ENCODE peak calls at places on chromosome 7, in six cellular contexts. Y, U, J, I, C and Z are unnamed samples. For H3K36me3, the result is how much of the 10 kb centered on the place peaks cover.

GRCh38 chr7:70640266-70640833 is 491.6 kb upstream of the GALNT17 start:
- DNase-seq in Y (no peak), U (no peak), J (no peak), I (no peak), C (no peak), Z (no peak)

GRCh38 chr7:85000973-85001372 is 185.9 kb downstream of the SEMA3D start:
- DNase-seq in Y (no peak), U (no peak), J (no peak), I (no peak), C (no peak), Z (no peak)

GRCh38 chr7:105613611-105614330 is 32.5 kb upstream of the EFCAB10 start:
- DNase-seq in Y (no peak), U (no peak), J (no peak), I (no peak), C (no peak), Z (no peak)

GRCh38 chr7:28280516-28280915 is 99.9 kb upstream of the JAZF1 start:
- DNase-seq in Y (no peak), U (no peak), J (no peak), I (no peak), C (no peak), Z (no peak)

GRCh38 chr7:13980474-13980873 is 9.0 kb downstream of the ETV1 start:
- DNase-seq in Y (no peak), U (no peak), J (no peak), I (no peak), C (no peak), Z (no peak)

GRCh38 chr7:86257894-86258293 is 385.8 kb upstream of the GRM3 start:
- DNase-seq in Y (no peak), U (no peak), J (no peak), I (no peak), C (no peak), Z (no peak)

GRCh38 chr7:18762189-18762588 is 266.6 kb downstream of the HDAC9 start:
- DNase-seq in Y (peak), U (no peak), J (no peak), I (no peak), C (peak), Z (no peak)

GRCh38 chr7:27161721-27162547 is 3.4 kb downstream of the HOXA9 start:
- DNase-seq in Y (no peak), U (no peak), J (no peak), I (peak), C (peak), Z (no peak)

GRCh38 chr7:131878777-131879176 is 322.3 kb upstream of the PODXL start:
- DNase-seq in Y (no peak), U (no peak), J (no peak), I (no peak), C (no peak), Z (no peak)

GRCh38 chr7:100016209-100016901 is 959 bp downstream of the ZKSCAN1 start:
- DNase-seq in Y (no peak), U (no peak), J (no peak), I (no peak), C (no peak), Z (no peak)

GRCh38 chr7:66910789-66911188 is 10.2 kb upstream of the TMEM248 start:
- DNase-seq in Y (no peak), U (no peak), J (no peak), I (no peak), C (no peak), Z (no peak)

GRCh38 chr7:2701832-2702593 is 14.0 kb downstream of the AMZ1 start:
- DNase-seq in Y (no peak), U (no peak), J (peak), I (peak), C (peak), Z (no peak)

GRCh38 chr7:65840446-65840845 is 32.4 kb upstream of the VKORC1L1 start:
- DNase-seq in Y (no peak), U (no peak), J (no peak), I (no peak), C (no peak), Z (no peak)

DNA sequence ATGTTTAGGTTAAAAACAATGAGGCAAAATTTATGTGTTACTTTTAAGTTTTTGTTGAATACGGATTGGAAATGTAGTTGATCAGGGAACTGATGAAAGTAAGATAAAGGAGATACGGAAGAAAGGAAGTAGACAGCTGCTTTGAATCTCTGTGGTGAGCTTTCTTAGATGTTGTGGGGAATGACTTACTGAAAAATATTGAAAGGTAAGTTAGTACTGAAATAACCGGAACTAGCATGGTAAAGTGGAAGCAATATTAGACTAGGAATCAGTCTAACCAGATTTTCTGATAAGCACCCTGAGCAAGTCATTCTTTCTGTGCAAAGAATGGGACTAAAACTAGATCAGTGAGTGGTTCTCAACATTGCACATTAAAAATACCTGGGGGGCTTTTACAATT is 34.9 kb downstream of the LUC7L2 start:
- DNase-seq in Y (no peak), U (no peak), J (no peak), I (no peak), C (no peak), Z (no peak)
- H3K36me3 ChIP-seq in Y (under half), U (under half), J (half or more), I (half or more), C (under half), Z (half or more)

GRCh38 chr7:138316421-138317043 is 143.5 kb upstream of the TRIM24 start:
- DNase-seq in Y (no peak), U (no peak), J (no peak), I (no peak), C (no peak), Z (no peak)
- H3K36me3 ChIP-seq in Y (under half), U (under half), J (under half), I (under half), C (under half), Z (under half)

DNA sequence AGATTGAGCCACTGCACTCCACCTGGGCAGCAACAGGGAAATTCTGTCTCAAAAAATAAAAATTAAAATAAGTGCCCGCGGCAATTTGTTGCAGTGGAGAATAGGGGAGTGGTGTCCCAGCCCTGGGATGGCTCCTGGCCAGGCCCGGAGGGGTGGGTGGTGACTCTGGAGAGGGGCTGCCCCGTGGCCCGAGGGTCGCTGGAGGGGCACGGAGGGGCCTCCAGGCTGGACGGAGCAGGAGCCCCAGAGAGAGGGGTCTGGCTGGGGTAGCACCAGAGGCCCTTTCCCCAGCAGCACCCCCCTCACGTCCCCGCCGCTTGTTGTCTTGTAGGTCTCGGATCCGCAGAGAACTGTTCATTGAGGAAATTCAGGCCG is 38.6 kb upstream of the SH2B2 start:
- DNase-seq in Y (no peak), U (no peak), J (no peak), I (no peak), C (no peak), Z (no peak)
- H3K36me3 ChIP-seq in Y (under half), U (under half), J (half or more), I (under half), C (under half), Z (under half)

DNA sequence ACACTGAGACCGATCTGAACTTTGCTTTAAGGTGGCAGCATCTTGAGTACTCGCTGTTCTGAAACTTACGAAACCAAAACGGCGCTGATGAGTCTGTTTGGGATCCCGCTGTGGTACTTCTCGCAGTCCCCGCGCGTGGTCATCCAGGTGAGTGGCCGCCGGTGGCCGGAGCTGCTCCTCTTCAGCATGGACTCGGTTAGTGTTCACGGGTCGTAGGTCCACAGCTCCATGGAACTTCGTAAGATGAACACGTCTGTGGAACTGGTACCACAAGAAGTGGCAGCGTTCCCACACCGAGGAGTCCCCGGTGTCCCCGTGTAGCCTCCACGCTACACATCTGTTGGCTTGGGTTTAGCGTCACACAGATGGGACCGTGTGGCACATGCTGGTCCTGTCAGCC is 10.4 kb upstream of the GET4 start:
- DNase-seq in Y (no peak), U (no peak), J (no peak), I (no peak), C (no peak), Z (no peak)
- H3K36me3 ChIP-seq in Y (under half), U (under half), J (half or more), I (half or more), C (under half), Z (half or more)

GRCh38 chr7:6424702-6425072 is 23.1 kb downstream of the DAGLB start:
- DNase-seq in Y (no peak), U (no peak), J (no peak), I (no peak), C (no peak), Z (no peak)

GRCh38 chr7:6423942-6424701 is 23.6 kb downstream of the DAGLB start:
- DNase-seq in Y (no peak), U (no peak), J (peak), I (peak), C (no peak), Z (peak)

GRCh38 chr7:6420680-6421079 is 27.1 kb downstream of the DAGLB start:
- DNase-seq in Y (no peak), U (no peak), J (no peak), I (no peak), C (no peak), Z (no peak)

GRCh38 chr7:6422095-6422494 is 25.7 kb downstream of the DAGLB start:
- DNase-seq in Y (no peak), U (no peak), J (no peak), I (no peak), C (no peak), Z (no peak)

DNA sequence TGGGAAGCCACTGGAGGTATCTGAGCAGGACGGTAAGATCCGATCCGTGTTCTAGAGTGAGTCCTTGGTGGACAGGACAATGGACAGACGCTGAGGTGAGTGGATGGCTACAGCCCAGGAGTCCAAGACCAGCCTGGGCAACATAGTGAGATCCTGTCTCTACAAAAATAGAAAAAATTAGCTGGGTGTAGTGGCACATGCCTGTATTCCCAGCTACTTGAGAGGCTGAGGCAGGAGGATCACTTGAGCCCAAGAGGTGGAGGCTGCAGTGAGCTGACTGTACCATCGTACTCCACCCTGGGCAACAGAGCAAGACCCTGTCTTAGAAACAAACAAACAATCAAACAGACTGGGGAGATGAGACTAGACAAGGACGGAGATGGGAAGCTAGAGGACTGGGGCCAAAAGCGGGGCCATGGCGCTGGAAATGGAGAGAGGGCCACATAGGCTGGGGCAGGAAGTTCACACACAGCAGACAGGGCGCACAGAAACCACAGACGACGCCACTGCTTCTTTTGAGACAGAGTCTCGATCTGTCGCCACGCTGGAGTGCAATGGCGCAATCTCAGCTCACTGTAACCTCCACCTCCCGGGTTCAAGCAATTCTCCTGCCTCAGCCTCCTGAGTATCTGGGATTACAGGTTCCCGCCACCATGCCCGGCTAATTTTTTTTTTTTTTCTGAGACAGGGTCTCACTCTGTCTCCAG is 24.7 kb downstream of the DAGLB start:
- DNase-seq in Y (no peak), U (no peak), J (peak), I (no peak), C (no peak), Z (peak)
- H3K36me3 ChIP-seq in Y (under half), U (under half), J (half or more), I (under half), C (under half), Z (half or more)

GRCh38 chr7:759569-759968 is 32.5 kb upstream of the PRKAR1B start:
- DNase-seq in Y (no peak), U (no peak), J (no peak), I (peak), C (no peak), Z (no peak)

GRCh38 chr7:760006-760405 is 32.9 kb upstream of the PRKAR1B start:
- DNase-seq in Y (no peak), U (no peak), J (no peak), I (peak), C (no peak), Z (no peak)

GRCh38 chr7:756928-757560 is 30.0 kb upstream of the PRKAR1B start:
- DNase-seq in Y (no peak), U (no peak), J (no peak), I (peak), C (no peak), Z (no peak)

GRCh38 chr7:756231-756927 is 29.3 kb upstream of the PRKAR1B start:
- DNase-seq in Y (no peak), U (no peak), J (no peak), I (peak), C (no peak), Z (peak)

GRCh38 chr7:757741-758163 is 30.7 kb upstream of the PRKAR1B start:
- DNase-seq in Y (no peak), U (no peak), J (no peak), I (peak), C (no peak), Z (no peak)
- H3K36me3 ChIP-seq in Y (under half), U (under half), J (half or more), I (half or more), C (under half), Z (under half)

GRCh38 chr7:120961638-120962173 is 11.1 kb downstream of the ING3 start:
- DNase-seq in Y (no peak), U (no peak), J (no peak), I (no peak), C (no peak), Z (no peak)

GRCh38 chr7:120964088-120964487 is 13.5 kb downstream of the ING3 start:
- DNase-seq in Y (no peak), U (no peak), J (no peak), I (no peak), C (no peak), Z (no peak)

DNA sequence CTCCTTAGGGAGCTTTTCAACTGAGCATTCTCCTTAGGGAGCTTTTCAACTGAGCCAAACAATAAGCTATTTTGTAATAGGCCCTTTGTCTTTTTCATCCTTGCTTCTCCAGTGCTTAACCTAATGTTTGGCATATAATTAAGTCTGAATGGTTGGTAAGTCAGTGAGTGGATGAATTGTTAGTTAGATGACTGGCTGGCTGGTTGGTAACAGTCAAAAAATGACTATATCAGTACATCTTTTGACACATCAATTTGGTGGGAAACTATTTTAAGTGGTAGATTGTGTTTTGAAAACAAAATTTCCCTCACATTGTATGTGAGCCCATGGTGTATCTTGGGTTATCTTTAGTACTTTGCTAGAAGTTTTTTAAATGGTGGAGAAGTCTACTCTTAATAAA is 16.4 kb downstream of the ING3 start:
- DNase-seq in Y (no peak), U (no peak), J (no peak), I (no peak), C (no peak), Z (no peak)
- H3K36me3 ChIP-seq in Y (under half), U (under half), J (half or more), I (half or more), C (under half), Z (half or more)

DNA sequence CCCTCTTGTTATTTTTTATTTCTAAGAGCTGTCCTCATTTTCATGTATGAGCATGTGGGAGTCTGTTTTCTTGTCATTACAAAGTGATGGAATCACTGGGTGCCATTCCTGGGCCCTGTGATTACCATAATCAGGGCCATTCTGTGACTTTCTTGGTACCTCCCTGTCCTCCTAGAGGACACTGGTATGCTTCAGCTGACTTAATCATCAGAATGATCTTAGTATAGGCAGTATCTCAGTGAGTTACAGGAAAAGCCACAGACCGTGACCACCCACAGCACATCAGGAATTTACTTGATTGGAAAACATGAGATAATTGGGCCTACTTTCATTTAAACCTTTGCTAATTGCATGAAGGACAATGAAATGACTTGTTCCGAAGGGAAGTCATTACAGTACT is 7.2 kb downstream of the NOM1 start:
- DNase-seq in Y (no peak), U (no peak), J (no peak), I (no peak), C (no peak), Z (no peak)
- H3K36me3 ChIP-seq in Y (under half), U (half or more), J (half or more), I (half or more), C (half or more), Z (under half)

GRCh38 chr7:149454006-149454405 is 6.9 kb downstream of the ZNF777 start:
- DNase-seq in Y (no peak), U (no peak), J (no peak), I (no peak), C (no peak), Z (no peak)

GRCh38 chr7:149454750-149455149 is 6.1 kb downstream of the ZNF777 start:
- DNase-seq in Y (no peak), U (no peak), J (no peak), I (no peak), C (no peak), Z (no peak)

GRCh38 chr7:149456770-149457421 is 4.0 kb downstream of the ZNF777 start:
- DNase-seq in Y (no peak), U (no peak), J (no peak), I (no peak), C (no peak), Z (no peak)

GRCh38 chr7:149457766-149458165 is 3.1 kb downstream of the ZNF777 start:
- DNase-seq in Y (no peak), U (no peak), J (no peak), I (no peak), C (no peak), Z (no peak)

DNA sequence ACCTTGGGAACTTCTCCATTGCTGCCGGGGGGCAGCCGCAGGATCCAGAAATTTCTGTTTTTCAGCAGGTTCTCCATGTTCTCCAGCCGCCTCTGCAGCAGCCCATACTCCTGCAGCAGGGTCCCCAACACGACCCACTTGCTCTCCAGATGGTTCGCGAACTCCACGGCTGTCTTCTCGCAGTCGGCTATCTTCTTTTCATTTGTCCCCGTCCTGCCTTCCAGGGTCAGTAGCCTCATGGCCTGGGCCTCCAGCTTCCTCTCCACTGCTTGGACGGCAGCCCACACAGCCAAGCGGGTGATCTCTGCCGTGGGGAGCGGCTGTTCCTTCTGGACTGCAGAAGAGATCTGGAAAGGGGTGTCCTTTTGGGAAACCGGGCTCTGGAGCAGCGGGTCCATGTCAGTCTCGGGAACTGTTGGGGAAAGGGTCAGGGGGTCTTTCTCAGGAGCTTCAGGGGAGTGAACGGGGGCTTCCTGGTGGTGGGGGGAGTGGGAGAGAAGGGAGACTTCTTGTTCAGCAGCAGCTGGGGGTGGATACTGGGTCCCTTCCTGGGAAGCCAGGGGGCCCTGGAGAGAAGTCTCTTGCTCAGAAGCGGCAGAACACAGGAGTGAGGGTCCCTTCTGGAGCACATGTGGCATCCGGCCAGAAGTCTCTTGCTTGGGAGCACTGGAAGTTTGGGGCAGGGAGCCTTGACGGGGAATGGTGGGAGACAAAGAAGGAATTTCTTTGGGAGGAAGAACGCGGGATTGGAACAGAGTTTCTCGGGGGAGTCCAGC is 5.5 kb downstream of the ZNF777 start:
- DNase-seq in Y (no peak), U (no peak), J (no peak), I (no peak), C (no peak), Z (no peak)
- H3K36me3 ChIP-seq in Y (under half), U (under half), J (half or more), I (half or more), C (under half), Z (under half)